ENCODE peak calls at places on chromosomes 2 and 18, in five cellular contexts. One of them, this sample, is unnamed.

GRCh38 chr18:23994361-23994902 is 20.1 kb upstream of the TTC39C start:
- DNase-seq in brain microvascular endothelial cell: peak
- DNase-seq in ELR: peak
- DNase-seq in globus pallidus: peak
- DNase-seq in IMR-90: peak
- DNase-seq in this sample: peak

GRCh38 chr2:224793961-224794360 is 77.8 kb upstream of the CCDC195 start:
- DNase-seq in brain microvascular endothelial cell: no peak
- DNase-seq in ELR: no peak
- DNase-seq in globus pallidus: no peak
- DNase-seq in IMR-90: no peak
- DNase-seq in this sample: peak

GRCh38 chr18:35444636-35445035 is 53.1 kb downstream of the INO80C start:
- DNase-seq in brain microvascular endothelial cell: no peak
- DNase-seq in ELR: no peak
- DNase-seq in globus pallidus: peak
- DNase-seq in IMR-90: no peak
- DNase-seq in this sample: no peak

GRCh38 chr2:60530228-60530627 is 23.2 kb downstream of the BCL11A start:
- DNase-seq in brain microvascular endothelial cell: no peak
- DNase-seq in ELR: no peak
- DNase-seq in globus pallidus: no peak
- DNase-seq in IMR-90: no peak
- DNase-seq in this sample: no peak

GRCh38 chr2:165872101-165872791 is 78.2 kb upstream of the GALNT3 start:
- DNase-seq in brain microvascular endothelial cell: no peak
- DNase-seq in ELR: peak
- DNase-seq in globus pallidus: no peak
- DNase-seq in IMR-90: peak
- DNase-seq in this sample: no peak

GRCh38 chr18:76715012-76715608 is 107.2 kb upstream of the ZNF236 start:
- DNase-seq in brain microvascular endothelial cell: no peak
- DNase-seq in ELR: no peak
- DNase-seq in globus pallidus: no peak
- DNase-seq in IMR-90: no peak
- DNase-seq in this sample: no peak

GRCh38 chr2:65299246-65299645 is 71.6 kb downstream of the ACTR2 start:
- DNase-seq in brain microvascular endothelial cell: peak
- DNase-seq in ELR: peak
- DNase-seq in globus pallidus: no peak
- DNase-seq in IMR-90: peak
- DNase-seq in this sample: peak

GRCh38 chr2:160253440-160254296 is 53.6 kb upstream of the ITGB6 start:
- DNase-seq in brain microvascular endothelial cell: peak
- DNase-seq in ELR: peak
- DNase-seq in globus pallidus: no peak
- DNase-seq in IMR-90: peak
- DNase-seq in this sample: no peak

GRCh38 chr18:50627594-50628542 is 68.0 kb downstream of the MAPK4 start:
- DNase-seq in brain microvascular endothelial cell: no peak
- DNase-seq in ELR: no peak
- DNase-seq in globus pallidus: no peak
- DNase-seq in IMR-90: no peak
- DNase-seq in this sample: no peak

GRCh38 chr18:12742453-12742852 is 39.6 kb downstream of the PSMG2 start:
- DNase-seq in brain microvascular endothelial cell: peak
- DNase-seq in ELR: peak
- DNase-seq in globus pallidus: no peak
- DNase-seq in IMR-90: peak
- DNase-seq in this sample: peak

This sample was measured in cardiac fibroblast.